ENCODE peak calls at places on chromosomes 7 and 10, in ten cellular contexts. I is ELR; M is posterior vena cava; G is stimulated activated naive CD8-positive, alpha-beta T cell treated with anti-CD3 and anti-CD28 coated beads, Interleukin-15, Interleukin-2, amounts not matched to agents 100 U/mL and 50 U/mL, for 24 hours; W is KBM-7; C is A673; F is hippocampal formation; R is K562; X is esophagus squamous epithelium; V is pulmonary artery endothelial cell. N is an unnamed sample.

GRCh38 chr10:12974845-12975199 is 26.7 kb downstream of the CCDC3 start:
- DNase-seq in F (no peak), R (no peak), X (no peak), V (no peak), G (no peak), I (no peak), M (no peak), W (no peak), C (no peak), N (no peak)

GRCh38 chr7:112459645-112460044 is 9.4 kb downstream of the IFRD1 start:
- DNase-seq in V (no peak), C (no peak), R (no peak), X (no peak), F (no peak), M (no peak), I (no peak), W (no peak), G (no peak), N (no peak)

GRCh38 chr10:108970016-108970415 is 953.3 kb downstream of the XPNPEP1 start:
- DNase-seq in W (peak; percentile 32), F (no peak), X (no peak), G (no peak), I (peak; percentile 61), R (no peak), V (no peak), C (peak; percentile 66), M (no peak), N (no peak)

GRCh38 chr10:50508315-50509051 is 115.3 kb downstream of the SGMS1 start:
- DNase-seq in R (no peak), W (no peak), X (no peak), I (no peak), C (no peak), G (peak; percentile 30), V (no peak), M (no peak), F (no peak), N (no peak)

GRCh38 chr10:76150139-76150885 is 718.9 kb downstream of the LRMDA start:
- DNase-seq in C (no peak), W (no peak), I (no peak), M (no peak), F (no peak), V (no peak), G (no peak), R (no peak), X (no peak), N (no peak)

GRCh38 chr10:103062854-103063642 is 130.0 kb downstream of the NT5C2 start:
- DNase-seq in X (no peak), F (peak; percentile 50), W (no peak), G (no peak), I (peak; percentile 24), M (no peak), R (no peak), C (no peak), V (no peak), N (no peak)

GRCh38 chr7:121202125-121202524 is 126.7 kb upstream of the WNT16 start:
- DNase-seq in F (no peak), R (no peak), G (no peak), X (no peak), I (no peak), C (no peak), V (no peak), W (no peak), M (no peak), N (no peak)

GRCh38 chr7:29343379-29343778 is 148.8 kb downstream of the CHN2 start:
- DNase-seq in X (no peak), G (no peak), W (peak; percentile 26), V (no peak), M (no peak), I (no peak), R (no peak), C (no peak), F (no peak), N (no peak)